ENCODE peak calls at places on chromosomes 6 and 20, in seven cellular contexts. S is Ammon's horn; D is mucosa of descending colon; H is activated T-helper 1 cell treated with Interleukin-2 at 50 U/mL for 16 hours; Y is stimulated activated CD4-positive, alpha-beta T cell treated with anti-CD3 and anti-CD28 coated beads, Interleukin-2, amount 100 ng/mL, for 48 hours; F is KG1; W is glomerular endothelial cell. X is an unnamed sample.

GRCh38 chr6:143759666-143760065 is 81.9 kb downstream of the PHACTR2 start:
- DNase-seq in S (no peak), D (no peak), H (no peak), Y (no peak), F (peak), W (no peak), X (no peak)

GRCh38 chr20:50288128-50288623 is 97.5 kb downstream of the CEBPB start:
- DNase-seq in S (no peak), D (peak), H (no peak), Y (no peak), F (no peak), W (no peak), X (no peak)

GRCh38 chr6:119384444-119384843 is 34.9 kb upstream of the MAN1A1 start:
- DNase-seq in S (no peak), D (no peak), H (no peak), Y (no peak), F (no peak), W (no peak), X (no peak)

GRCh38 chr6:79302341-79302740 is 67.9 kb upstream of the HMGN3 start:
- DNase-seq in S (no peak), D (no peak), H (no peak), Y (no peak), F (no peak), W (no peak), X (no peak)

GRCh38 chr6:18405477-18406293 is 18.5 kb downstream of the RNF144B start:
- DNase-seq in S (no peak), D (no peak), H (no peak), Y (no peak), F (no peak), W (no peak), X (no peak)

GRCh38 chr6:8628063-8628462 is 192.7 kb upstream of the SLC35B3 start:
- DNase-seq in S (no peak), D (no peak), H (no peak), Y (no peak), F (no peak), W (no peak), X (no peak)

GRCh38 chr6:17962436-17963031 is 24.9 kb downstream of the KIF13A start:
- DNase-seq in S (peak), D (peak), H (no peak), Y (no peak), F (no peak), W (no peak), X (no peak)

GRCh38 chr6:148971027-148971927 is 224.4 kb downstream of the UST start:
- DNase-seq in S (no peak), D (no peak), H (no peak), Y (no peak), F (no peak), W (no peak), X (no peak)

GRCh38 chr20:47379433-47380150 is 23.1 kb upstream of the ZMYND8 start:
- DNase-seq in S (no peak), D (no peak), H (no peak), Y (no peak), F (no peak), W (no peak), X (no peak)

X was measured in midbrain.